ENCODE peak calls at places on chromosomes 4 and X, in five cellular contexts. N, T, W, U and R are unnamed samples. For H3K27me3 and H3K4me1, the result is how much of the 10 kb centered on the place peaks cover.

GRCh38 chr4:52368895-52369294 is 290.2 kb downstream of the USP46 start:
- DNase-seq in W (no peak), N (no peak), U (no peak), T (no peak), R (no peak)

GRCh38 chr4:32440391-32440790 is 1720.2 kb downstream of the PCDH7 start:
- DNase-seq in W (no peak), N (no peak), U (no peak), T (no peak), R (no peak)

GRCh38 chr4:104751468-104751867 is 256.8 kb upstream of the CXXC4 start:
- DNase-seq in W (no peak), N (no peak), U (no peak), T (no peak), R (no peak)

GRCh38 chr4:160983035-160983434 is 1180.8 kb downstream of the FSTL5 start:
- DNase-seq in U (no peak), T (no peak), N (no peak), W (no peak), R (no peak)

GRCh38 chr4:109611045-109611616 is 51.1 kb downstream of the MCUB start:
- DNase-seq in T (no peak), N (no peak), W (peak), U (no peak), R (peak)

GRCh38 chr4:108068422-108068821 is 78.7 kb downstream of the HADH start:
- DNase-seq in W (no peak), N (no peak), T (no peak), U (no peak), R (no peak)

GRCh38 chr4:169327951-169328350 is 57.2 kb upstream of the SH3RF1 start:
- DNase-seq in U (no peak), T (no peak), N (no peak), W (no peak), R (peak)

GRCh38 chr4:188221090-188221489 is 81.8 kb downstream of the TRIML1 start:
- DNase-seq in T (no peak), W (no peak), N (peak), U (no peak), R (no peak)

GRCh38 chr4:81506731-81507130 is 35.0 kb upstream of the RASGEF1B start:
- DNase-seq in T (no peak), U (no peak), W (no peak), N (no peak), R (no peak)

GRCh38 chr4:11720292-11720691 is 291.6 kb upstream of the HS3ST1 start:
- DNase-seq in T (no peak), W (no peak), N (peak), U (no peak), R (peak)

GRCh38 chr4:151687021-151687640 is 73.7 kb downstream of the GATB start:
- DNase-seq in U (no peak), W (no peak), N (no peak), T (no peak), R (no peak)

GRCh38 chr4:2363056-2363719 is 55.3 kb downstream of the ZFYVE28 start:
- DNase-seq in N (no peak), U (no peak), T (no peak), W (no peak), R (peak)

GRCh38 chr4:17323619-17324400 is 188.1 kb downstream of the QDPR start:
- DNase-seq in N (no peak), W (no peak), T (no peak), U (no peak), R (no peak)

GRCh38 chr4:153645183-153645582 is 38.9 kb upstream of the TLR2 start:
- DNase-seq in W (no peak), U (no peak), N (no peak), T (no peak), R (no peak)

GRCh38 chr4:11160288-11160687 is 268.4 kb downstream of the HS3ST1 start:
- DNase-seq in U (no peak), T (no peak), N (no peak), W (no peak), R (no peak)

GRCh38 chr4:134320048-134320447 is 118.5 kb upstream of the PABPC4L start:
- DNase-seq in W (no peak), N (peak), U (no peak), T (no peak), R (no peak)

GRCh38 chr4:164357957-164358356 is 396.0 kb upstream of the SMIM31 start:
- DNase-seq in W (no peak), T (no peak), U (no peak), N (no peak), R (no peak)

GRCh38 chr4:169254546-169254983 is 16.2 kb downstream of the SH3RF1 start:
- DNase-seq in N (peak), T (no peak), W (peak), U (peak), R (peak)

GRCh38 chrX:33840176-33840575 is 291.9 kb downstream of the FAM47A start:
- DNase-seq in T (no peak), U (no peak), N (no peak), W (no peak), R (no peak)

GRCh38 chr4:181162266-181163063 is 1080.7 kb upstream of the TENM3 start:
- DNase-seq in N (no peak), U (no peak), T (no peak), W (no peak), R (no peak)

GRCh38 chr4:25814737-25815136 is 48.1 kb downstream of the SEL1L3 start:
- DNase-seq in U (no peak), T (no peak), N (no peak), W (no peak), R (no peak)

GRCh38 chrX:97401586-97402101 is 517.9 kb downstream of the RPA4 start:
- DNase-seq in U (no peak), N (peak), T (no peak), W (no peak), R (no peak)

GRCh38 chr4:40301592-40301991 is 33.5 kb upstream of the CHRNA9 start:
- DNase-seq in U (no peak), N (no peak), T (no peak), W (no peak), R (peak)

GRCh38 chr4:139728840-139729239 is 63.2 kb downstream of the MGST2 start:
- DNase-seq in T (no peak), W (peak), N (no peak), U (no peak), R (peak)

GRCh38 chrX:15960237-15960636 is 105.6 kb upstream of the AP1S2 start:
- DNase-seq in U (no peak), N (no peak), T (no peak), W (no peak), R (no peak)
- H3K27me3 ChIP-seq in U (under half), N (under half), T (under half), W (under half), R (under half)

DNA sequence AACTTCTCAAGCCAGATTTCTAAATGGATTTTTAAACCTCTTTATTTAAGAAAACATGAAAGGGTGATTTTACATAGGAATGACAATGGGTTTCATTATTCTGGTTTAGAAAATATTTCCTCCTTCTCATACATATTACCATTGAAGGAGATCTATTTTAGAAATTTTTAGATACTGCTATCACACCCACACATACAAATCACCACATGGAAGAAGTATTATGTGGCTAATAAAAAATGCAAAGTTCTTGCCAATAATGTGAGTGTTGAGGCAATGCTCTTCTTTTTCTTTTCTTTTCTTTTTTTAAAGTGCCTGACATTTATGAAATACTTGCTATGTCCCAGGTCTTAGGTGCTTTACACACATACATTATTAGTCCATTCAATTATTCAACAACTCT is 6.8 kb downstream of the STAP1 start:
- DNase-seq in N (no peak), T (no peak), W (no peak), U (no peak), R (no peak)
- H3K4me1 ChIP-seq in N (under half), T (under half), W (under half), U (under half), R (under half)

GRCh38 chrX:50799531-50799961 is 14.4 kb downstream of the SHROOM4 start:
- DNase-seq in N (no peak), U (no peak), T (no peak), W (no peak), R (no peak)

GRCh38 chrX:50801135-50801534 is 12.9 kb downstream of the SHROOM4 start:
- DNase-seq in U (no peak), N (no peak), W (peak), T (no peak), R (no peak)

GRCh38 chrX:50798782-50799181 is 15.2 kb downstream of the SHROOM4 start:
- DNase-seq in W (no peak), T (no peak), U (no peak), N (no peak), R (peak)
- H3K27ac ChIP-seq in W (no peak), T (no peak), U (no peak), N (no peak), R (no peak)

GRCh38 chrX:151741606-151742005 is 7.1 kb downstream of the CNGA2 start:
- DNase-seq in W (no peak), T (no peak), U (no peak), N (no peak), R (no peak)

GRCh38 chrX:151743651-151744470 is 9.3 kb downstream of the CNGA2 start:
- DNase-seq in N (no peak), T (no peak), W (no peak), U (no peak), R (no peak)

GRCh38 chrX:151738751-151739150 is 4.2 kb downstream of the CNGA2 start:
- DNase-seq in U (no peak), T (no peak), W (no peak), N (no peak), R (no peak)

GRCh38 chrX:151745651-151746050 is 11.1 kb downstream of the CNGA2 start:
- DNase-seq in N (no peak), U (no peak), W (no peak), T (no peak), R (no peak)

DNA sequence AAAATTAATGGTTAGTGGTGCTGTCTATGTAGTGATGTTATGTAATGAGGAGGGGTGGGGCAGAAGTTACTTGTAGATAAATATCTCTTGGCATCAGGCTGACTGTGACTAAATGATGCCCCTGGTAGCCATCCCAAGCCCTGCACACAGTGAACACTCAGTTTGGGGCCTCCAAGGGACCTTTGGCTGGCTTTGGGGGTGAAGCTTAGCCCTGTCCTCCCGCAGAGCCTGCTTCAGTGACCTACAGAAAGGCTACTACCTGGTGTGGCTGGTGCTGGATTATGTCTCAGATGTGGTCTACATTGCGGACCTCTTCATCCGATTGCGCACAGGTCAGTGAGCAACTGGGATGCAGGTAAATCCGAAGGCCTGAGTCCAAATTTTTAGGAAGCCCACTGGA is 7.8 kb downstream of the CNGA2 start:
- DNase-seq in W (no peak), U (no peak), N (no peak), T (no peak), R (no peak)
- H3K27me3 ChIP-seq in W (under half), U (under half), N (under half), T (under half), R (under half)

DNA sequence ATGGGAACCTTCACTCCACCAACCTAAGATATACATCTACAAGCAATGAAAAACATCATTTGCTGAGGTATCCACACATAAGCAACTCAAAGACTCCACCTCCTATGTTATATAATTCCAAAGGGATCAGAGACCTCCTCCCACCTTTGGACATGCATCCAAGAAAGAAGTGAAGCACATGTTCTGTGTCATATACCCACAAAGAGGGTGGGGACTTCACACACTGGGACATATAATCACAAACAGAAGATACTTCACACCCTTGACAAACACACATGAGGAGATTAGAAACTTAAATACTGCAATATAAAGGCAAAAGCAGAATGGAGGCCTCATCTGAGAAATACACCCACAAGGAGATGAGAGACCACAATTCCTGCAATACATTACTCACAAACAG is 25.4 kb downstream of the SUV39H1 start:
- DNase-seq in U (no peak), N (no peak), W (no peak), T (no peak), R (no peak)
- H3K4me1 ChIP-seq in U (under half), N (under half), W (under half), T (half or more), R (under half)

GRCh38 chr4:149701733-149702132 is 113.9 kb downstream of the IQCM start:
- DNase-seq in T (no peak), U (no peak), W (no peak), N (no peak), R (peak)
- H3K27ac ChIP-seq in T (no peak), U (no peak), W (no peak), N (no peak), R (no peak)

GRCh38 chrX:15529165-15529564 is 28.6 kb downstream of the BMX start:
- DNase-seq in T (no peak), W (no peak), N (no peak), U (no peak), R (no peak)
- H3K27me3 ChIP-seq in T (under half), W (under half), N (under half), U (under half), R (under half)

GRCh38 chr4:37663552-37663951 is 22.6 kb downstream of the RELL1 start:
- DNase-seq in W (no peak), U (no peak), N (no peak), T (no peak), R (no peak)
- H3K4me1 ChIP-seq in W (under half), U (under half), N (under half), T (under half), R (under half)